ENCODE peak calls at places on chromosome 16, in nine cellular contexts. One of them, this sample, is unnamed.

GRCh38 chr16:64969221-64969620 is 152.6 kb downstream of the CDH11 start:
- DNase-seq in fibroblast of mammary gland: peak; percentile 26
- DNase-seq in DMS53: no peak
- DNase-seq in non-pigmented ciliary epithelial cell: no peak
- DNase-seq in activated naive CD4-positive, alpha-beta T cell: no peak
- DNase-seq in RPMI7951: no peak
- DNase-seq in activated CD8-positive, alpha-beta T cell treated with anti-CD3 and anti-CD28 coated beads for 36 hours: no peak
- DNase-seq in putamen: no peak
- DNase-seq in HuH-7.5: no peak
- DNase-seq in this sample: no peak

GRCh38 chr16:25713785-25714570 is 22.2 kb downstream of the HS3ST4 start:
- DNase-seq in fibroblast of mammary gland: no peak
- DNase-seq in DMS53: no peak
- DNase-seq in non-pigmented ciliary epithelial cell: no peak
- DNase-seq in activated naive CD4-positive, alpha-beta T cell: no peak
- DNase-seq in RPMI7951: peak; percentile 7
- DNase-seq in activated CD8-positive, alpha-beta T cell treated with anti-CD3 and anti-CD28 coated beads for 36 hours: no peak
- DNase-seq in putamen: no peak
- DNase-seq in HuH-7.5: no peak
- DNase-seq in this sample: no peak

GRCh38 chr16:65069090-65069489 is 52.8 kb downstream of the CDH11 start:
- DNase-seq in fibroblast of mammary gland: peak; percentile 97
- DNase-seq in DMS53: no peak
- DNase-seq in non-pigmented ciliary epithelial cell: peak; percentile 65
- DNase-seq in activated naive CD4-positive, alpha-beta T cell: no peak
- DNase-seq in RPMI7951: peak; percentile 46
- DNase-seq in activated CD8-positive, alpha-beta T cell treated with anti-CD3 and anti-CD28 coated beads for 36 hours: no peak
- DNase-seq in putamen: no peak
- DNase-seq in HuH-7.5: no peak
- DNase-seq in this sample: no peak

GRCh38 chr16:13084331-13084730 is 182.9 kb downstream of the SHISA9 start:
- DNase-seq in fibroblast of mammary gland: no peak
- DNase-seq in DMS53: no peak
- DNase-seq in non-pigmented ciliary epithelial cell: no peak
- DNase-seq in activated naive CD4-positive, alpha-beta T cell: no peak
- DNase-seq in RPMI7951: no peak
- DNase-seq in activated CD8-positive, alpha-beta T cell treated with anti-CD3 and anti-CD28 coated beads for 36 hours: no peak
- DNase-seq in putamen: no peak
- DNase-seq in HuH-7.5: no peak
- DNase-seq in this sample: no peak

GRCh38 chr16:12901597-12902436 is at the start of gene SHISA9:
- DNase-seq in fibroblast of mammary gland: no peak
- DNase-seq in DMS53: no peak
- DNase-seq in non-pigmented ciliary epithelial cell: no peak
- DNase-seq in activated naive CD4-positive, alpha-beta T cell: no peak
- DNase-seq in RPMI7951: peak; percentile 15
- DNase-seq in activated CD8-positive, alpha-beta T cell treated with anti-CD3 and anti-CD28 coated beads for 36 hours: no peak
- DNase-seq in putamen: no peak
- DNase-seq in HuH-7.5: no peak
- DNase-seq in this sample: no peak

GRCh38 chr16:3881499-3881995 is 1.0 kb upstream of the CREBBP start:
- DNase-seq in fibroblast of mammary gland: no peak
- DNase-seq in DMS53: peak; percentile 62
- DNase-seq in non-pigmented ciliary epithelial cell: no peak
- DNase-seq in activated naive CD4-positive, alpha-beta T cell: no peak
- DNase-seq in RPMI7951: no peak
- DNase-seq in activated CD8-positive, alpha-beta T cell treated with anti-CD3 and anti-CD28 coated beads for 36 hours: no peak
- DNase-seq in putamen: no peak
- DNase-seq in HuH-7.5: no peak
- DNase-seq in this sample: no peak

GRCh38 chr16:66103245-66103644 is 263.2 kb upstream of the CDH5 start:
- DNase-seq in fibroblast of mammary gland: peak; percentile 57
- DNase-seq in DMS53: no peak
- DNase-seq in non-pigmented ciliary epithelial cell: no peak
- DNase-seq in activated naive CD4-positive, alpha-beta T cell: no peak
- DNase-seq in RPMI7951: no peak
- DNase-seq in activated CD8-positive, alpha-beta T cell treated with anti-CD3 and anti-CD28 coated beads for 36 hours: no peak
- DNase-seq in putamen: no peak
- DNase-seq in HuH-7.5: no peak
- DNase-seq in this sample: no peak

GRCh38 chr16:4511441-4512082 is 27.0 kb downstream of the CDIP1 start:
- DNase-seq in fibroblast of mammary gland: peak; percentile 31
- DNase-seq in DMS53: peak; percentile 81
- DNase-seq in non-pigmented ciliary epithelial cell: no peak
- DNase-seq in activated naive CD4-positive, alpha-beta T cell: no peak
- DNase-seq in RPMI7951: peak; percentile 17
- DNase-seq in activated CD8-positive, alpha-beta T cell treated with anti-CD3 and anti-CD28 coated beads for 36 hours: peak; percentile 43
- DNase-seq in putamen: no peak
- DNase-seq in HuH-7.5: peak; percentile 66
- DNase-seq in this sample: peak; percentile 66

GRCh38 chr16:72024862-72025382 is 16.4 kb downstream of the DHODH start:
- DNase-seq in fibroblast of mammary gland: no peak
- DNase-seq in DMS53: no peak
- DNase-seq in non-pigmented ciliary epithelial cell: no peak
- DNase-seq in activated naive CD4-positive, alpha-beta T cell: no peak
- DNase-seq in RPMI7951: no peak
- DNase-seq in activated CD8-positive, alpha-beta T cell treated with anti-CD3 and anti-CD28 coated beads for 36 hours: no peak
- DNase-seq in putamen: no peak
- DNase-seq in HuH-7.5: no peak
- DNase-seq in this sample: no peak

GRCh38 chr16:29852654-29853053 is 10.4 kb downstream of the CDIPT start:
- DNase-seq in fibroblast of mammary gland: peak; percentile 91
- DNase-seq in DMS53: no peak
- DNase-seq in non-pigmented ciliary epithelial cell: no peak
- DNase-seq in activated naive CD4-positive, alpha-beta T cell: no peak
- DNase-seq in RPMI7951: peak; percentile 41
- DNase-seq in activated CD8-positive, alpha-beta T cell treated with anti-CD3 and anti-CD28 coated beads for 36 hours: no peak
- DNase-seq in putamen: no peak
- DNase-seq in HuH-7.5: no peak
- DNase-seq in this sample: no peak

GRCh38 chr16:89921131-89921698 is 1.9 kb upstream of the TUBB3 start:
- DNase-seq in fibroblast of mammary gland: no peak
- DNase-seq in DMS53: peak; percentile 89
- DNase-seq in non-pigmented ciliary epithelial cell: no peak
- DNase-seq in activated naive CD4-positive, alpha-beta T cell: no peak
- DNase-seq in RPMI7951: no peak
- DNase-seq in activated CD8-positive, alpha-beta T cell treated with anti-CD3 and anti-CD28 coated beads for 36 hours: no peak
- DNase-seq in putamen: no peak
- DNase-seq in HuH-7.5: peak; percentile 35
- DNase-seq in this sample: peak; percentile 42

GRCh38 chr16:66551788-66552287 is 538 bp upstream of the CKLF start:
- DNase-seq in fibroblast of mammary gland: no peak
- DNase-seq in DMS53: peak; percentile 38
- DNase-seq in non-pigmented ciliary epithelial cell: no peak
- DNase-seq in activated naive CD4-positive, alpha-beta T cell: no peak
- DNase-seq in RPMI7951: no peak
- DNase-seq in activated CD8-positive, alpha-beta T cell treated with anti-CD3 and anti-CD28 coated beads for 36 hours: peak; percentile 26
- DNase-seq in putamen: no peak
- DNase-seq in HuH-7.5: no peak
- DNase-seq in this sample: no peak

GRCh38 chr16:68290455-68290854 is 20.3 kb downstream of the SLC7A6OS start:
- DNase-seq in fibroblast of mammary gland: no peak
- DNase-seq in DMS53: no peak
- DNase-seq in non-pigmented ciliary epithelial cell: no peak
- DNase-seq in activated naive CD4-positive, alpha-beta T cell: no peak
- DNase-seq in RPMI7951: no peak
- DNase-seq in activated CD8-positive, alpha-beta T cell treated with anti-CD3 and anti-CD28 coated beads for 36 hours: no peak
- DNase-seq in putamen: no peak
- DNase-seq in HuH-7.5: no peak
- DNase-seq in this sample: no peak

GRCh38 chr16:84700518-84701277 is 898 bp downstream of the USP10 start:
- DNase-seq in fibroblast of mammary gland: peak; percentile 29
- DNase-seq in DMS53: peak; percentile 45
- DNase-seq in non-pigmented ciliary epithelial cell: no peak
- DNase-seq in activated naive CD4-positive, alpha-beta T cell: no peak
- DNase-seq in RPMI7951: peak; percentile 46
- DNase-seq in activated CD8-positive, alpha-beta T cell treated with anti-CD3 and anti-CD28 coated beads for 36 hours: peak; percentile 55
- DNase-seq in putamen: peak; percentile 33
- DNase-seq in HuH-7.5: peak; percentile 29
- DNase-seq in this sample: no peak

GRCh38 chr16:12330977-12331376 is 354.4 kb downstream of the SNX29 start:
- DNase-seq in fibroblast of mammary gland: no peak
- DNase-seq in DMS53: no peak
- DNase-seq in non-pigmented ciliary epithelial cell: no peak
- DNase-seq in activated naive CD4-positive, alpha-beta T cell: no peak
- DNase-seq in RPMI7951: no peak
- DNase-seq in activated CD8-positive, alpha-beta T cell treated with anti-CD3 and anti-CD28 coated beads for 36 hours: no peak
- DNase-seq in putamen: no peak
- DNase-seq in HuH-7.5: no peak
- DNase-seq in this sample: no peak

GRCh38 chr16:23072084-23072599 is 77.1 kb downstream of the USP31 start:
- DNase-seq in fibroblast of mammary gland: peak; percentile 82
- DNase-seq in DMS53: no peak
- DNase-seq in non-pigmented ciliary epithelial cell: peak; percentile 38
- DNase-seq in activated naive CD4-positive, alpha-beta T cell: no peak
- DNase-seq in RPMI7951: no peak
- DNase-seq in activated CD8-positive, alpha-beta T cell treated with anti-CD3 and anti-CD28 coated beads for 36 hours: no peak
- DNase-seq in putamen: no peak
- DNase-seq in HuH-7.5: no peak
- DNase-seq in this sample: no peak

GRCh38 chr16:82924075-82924854 is 297.5 kb downstream of the CDH13 start:
- DNase-seq in fibroblast of mammary gland: no peak
- DNase-seq in DMS53: peak; percentile 29
- DNase-seq in non-pigmented ciliary epithelial cell: no peak
- DNase-seq in activated naive CD4-positive, alpha-beta T cell: no peak
- DNase-seq in RPMI7951: peak; percentile 34
- DNase-seq in activated CD8-positive, alpha-beta T cell treated with anti-CD3 and anti-CD28 coated beads for 36 hours: no peak
- DNase-seq in putamen: no peak
- DNase-seq in HuH-7.5: no peak
- DNase-seq in this sample: no peak

GRCh38 chr16:54568897-54569807 is 282.6 kb upstream of the IRX3 start:
- DNase-seq in fibroblast of mammary gland: no peak
- DNase-seq in DMS53: no peak
- DNase-seq in non-pigmented ciliary epithelial cell: no peak
- DNase-seq in activated naive CD4-positive, alpha-beta T cell: no peak
- DNase-seq in RPMI7951: no peak
- DNase-seq in activated CD8-positive, alpha-beta T cell treated with anti-CD3 and anti-CD28 coated beads for 36 hours: no peak
- DNase-seq in putamen: no peak
- DNase-seq in HuH-7.5: no peak
- DNase-seq in this sample: no peak

GRCh38 chr16:12293017-12293618 is 316.6 kb downstream of the SNX29 start:
- DNase-seq in fibroblast of mammary gland: no peak
- DNase-seq in DMS53: no peak
- DNase-seq in non-pigmented ciliary epithelial cell: no peak
- DNase-seq in activated naive CD4-positive, alpha-beta T cell: no peak
- DNase-seq in RPMI7951: no peak
- DNase-seq in activated CD8-positive, alpha-beta T cell treated with anti-CD3 and anti-CD28 coated beads for 36 hours: no peak
- DNase-seq in putamen: no peak
- DNase-seq in HuH-7.5: no peak
- DNase-seq in this sample: no peak

GRCh38 chr16:19143241-19143640 is 24.8 kb upstream of the SYT17 start:
- DNase-seq in fibroblast of mammary gland: no peak
- DNase-seq in DMS53: no peak
- DNase-seq in non-pigmented ciliary epithelial cell: no peak
- DNase-seq in activated naive CD4-positive, alpha-beta T cell: no peak
- DNase-seq in RPMI7951: no peak
- DNase-seq in activated CD8-positive, alpha-beta T cell treated with anti-CD3 and anti-CD28 coated beads for 36 hours: no peak
- DNase-seq in putamen: no peak
- DNase-seq in HuH-7.5: no peak
- DNase-seq in this sample: no peak

GRCh38 chr16:73546351-73546845 is 498.5 kb upstream of the ZFHX3 start:
- DNase-seq in fibroblast of mammary gland: no peak
- DNase-seq in DMS53: no peak
- DNase-seq in non-pigmented ciliary epithelial cell: no peak
- DNase-seq in activated naive CD4-positive, alpha-beta T cell: no peak
- DNase-seq in RPMI7951: no peak
- DNase-seq in activated CD8-positive, alpha-beta T cell treated with anti-CD3 and anti-CD28 coated beads for 36 hours: no peak
- DNase-seq in putamen: no peak
- DNase-seq in HuH-7.5: no peak
- DNase-seq in this sample: no peak

GRCh38 chr16:3837851-3838564 is 42.5 kb downstream of the CREBBP start:
- DNase-seq in fibroblast of mammary gland: no peak
- DNase-seq in DMS53: no peak
- DNase-seq in non-pigmented ciliary epithelial cell: no peak
- DNase-seq in activated naive CD4-positive, alpha-beta T cell: no peak
- DNase-seq in RPMI7951: no peak
- DNase-seq in activated CD8-positive, alpha-beta T cell treated with anti-CD3 and anti-CD28 coated beads for 36 hours: no peak
- DNase-seq in putamen: no peak
- DNase-seq in HuH-7.5: no peak
- DNase-seq in this sample: no peak

GRCh38 chr16:80480664-80481063 is 60.1 kb upstream of the DYNLRB2 start:
- DNase-seq in fibroblast of mammary gland: no peak
- DNase-seq in DMS53: no peak
- DNase-seq in non-pigmented ciliary epithelial cell: no peak
- DNase-seq in activated naive CD4-positive, alpha-beta T cell: no peak
- DNase-seq in RPMI7951: peak; percentile 10
- DNase-seq in activated CD8-positive, alpha-beta T cell treated with anti-CD3 and anti-CD28 coated beads for 36 hours: no peak
- DNase-seq in putamen: no peak
- DNase-seq in HuH-7.5: no peak
- DNase-seq in this sample: no peak

GRCh38 chr16:61892531-61892930 is 143.7 kb downstream of the CDH8 start:
- DNase-seq in fibroblast of mammary gland: no peak
- DNase-seq in DMS53: no peak
- DNase-seq in non-pigmented ciliary epithelial cell: no peak
- DNase-seq in activated naive CD4-positive, alpha-beta T cell: no peak
- DNase-seq in RPMI7951: no peak
- DNase-seq in activated CD8-positive, alpha-beta T cell treated with anti-CD3 and anti-CD28 coated beads for 36 hours: no peak
- DNase-seq in putamen: no peak
- DNase-seq in HuH-7.5: no peak
- DNase-seq in this sample: no peak

GRCh38 chr16:50213939-50214519 is 52.3 kb upstream of the ADCY7 start:
- DNase-seq in fibroblast of mammary gland: peak; percentile 62
- DNase-seq in DMS53: peak; percentile 63
- DNase-seq in non-pigmented ciliary epithelial cell: no peak
- DNase-seq in activated naive CD4-positive, alpha-beta T cell: no peak
- DNase-seq in RPMI7951: peak; percentile 51
- DNase-seq in activated CD8-positive, alpha-beta T cell treated with anti-CD3 and anti-CD28 coated beads for 36 hours: no peak
- DNase-seq in putamen: peak; percentile 39
- DNase-seq in HuH-7.5: no peak
- DNase-seq in this sample: no peak

GRCh38 chr16:27285676-27286196 is 17.2 kb upstream of the NSMCE1 start:
- DNase-seq in fibroblast of mammary gland: no peak
- DNase-seq in DMS53: no peak
- DNase-seq in non-pigmented ciliary epithelial cell: no peak
- DNase-seq in activated naive CD4-positive, alpha-beta T cell: no peak
- DNase-seq in RPMI7951: no peak
- DNase-seq in activated CD8-positive, alpha-beta T cell treated with anti-CD3 and anti-CD28 coated beads for 36 hours: no peak
- DNase-seq in putamen: peak; percentile 18
- DNase-seq in HuH-7.5: no peak
- DNase-seq in this sample: no peak

GRCh38 chr16:59210955-59211541 is 476.9 kb upstream of the GOT2 start:
- DNase-seq in fibroblast of mammary gland: peak; percentile 21
- DNase-seq in DMS53: no peak
- DNase-seq in non-pigmented ciliary epithelial cell: peak; percentile 89
- DNase-seq in activated naive CD4-positive, alpha-beta T cell: no peak
- DNase-seq in RPMI7951: no peak
- DNase-seq in activated CD8-positive, alpha-beta T cell treated with anti-CD3 and anti-CD28 coated beads for 36 hours: no peak
- DNase-seq in putamen: no peak
- DNase-seq in HuH-7.5: no peak
- DNase-seq in this sample: no peak

This sample was measured in 8988T.